ENCODE peak calls at places on chromosomes 13 and 19, in six cellular contexts. Y, H, D, V, M and N are unnamed samples.

GRCh38 chr19:28998974-28999373 is 214.0 kb downstream of the UQCRFS1 start:
- DNase-seq in Y (no peak), H (no peak), D (no peak), V (no peak), M (no peak), N (no peak)

GRCh38 chr19:40974633-40975037 is 16.4 kb upstream of the CYP2B6 start:
- DNase-seq in Y (peak; percentile 86), H (peak; percentile 73), D (peak; percentile 68), V (peak; percentile 82), M (peak; percentile 81), N (peak; percentile 85)

GRCh38 chr13:34776390-34776981 is 165.6 kb upstream of the NBEA start:
- DNase-seq in Y (no peak), H (no peak), D (no peak), V (no peak), M (no peak), N (no peak)

GRCh38 chr13:64078025-64078424 is 2662.4 kb upstream of the PCDH20 start:
- DNase-seq in Y (no peak), H (no peak), D (no peak), V (no peak), M (no peak), N (peak; percentile 21)

GRCh38 chr19:10543420-10544241 is at the start of gene ATG4D:
- DNase-seq in Y (peak; percentile 53), H (peak; percentile 80), D (peak; percentile 82), V (peak; percentile 96), M (peak; percentile 66), N (peak; percentile 84)

GRCh38 chr13:65943024-65943423 is 1287.1 kb downstream of the PCDH9 start:
- DNase-seq in Y (peak; percentile 83), H (no peak), D (no peak), V (no peak), M (no peak), N (no peak)

GRCh38 chr13:114315074-114315785 is 927 bp downstream of the CHAMP1 start:
- DNase-seq in Y (no peak), H (no peak), D (no peak), V (no peak), M (no peak), N (peak; percentile 41)

GRCh38 chr19:34244611-34245299 is 9.6 kb upstream of the GARRE1 start:
- DNase-seq in Y (no peak), H (no peak), D (peak; percentile 48), V (no peak), M (no peak), N (no peak)

GRCh38 chr13:50676602-50677001 is 166.9 kb downstream of the DLEU7 start:
- DNase-seq in Y (peak; percentile 82), H (no peak), D (no peak), V (no peak), M (no peak), N (peak; percentile 6)

DNA sequence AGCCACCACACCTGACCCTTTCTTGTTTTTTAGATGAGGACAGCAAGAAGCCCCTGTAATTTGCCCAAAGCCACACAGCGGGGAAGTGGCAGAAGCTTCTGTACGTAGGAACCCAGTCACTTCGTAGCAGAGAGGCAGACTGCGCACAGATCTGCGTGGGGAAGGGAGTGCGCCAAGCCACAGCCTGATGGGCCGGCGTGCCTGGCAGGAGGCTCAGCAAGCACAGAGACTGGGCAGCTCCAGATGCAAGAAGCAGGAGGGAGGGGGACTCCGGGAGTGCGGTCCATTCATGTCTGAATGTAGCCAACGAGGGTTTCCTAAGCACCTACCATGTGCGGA is 347 bp upstream of the TJP3 start:
- DNase-seq in Y (no peak), H (no peak), D (no peak), V (no peak), M (no peak), N (no peak)
- H3K4me3 ChIP-seq in Y (no peak overlapping the region), H (peak overlapping the region; percentile 53), D (no peak overlapping the region), V (peak overlapping the region; percentile 55), M (no peak overlapping the region), N (no peak overlapping the region)

GRCh38 chr19:49809155-49809986 is 3.7 kb downstream of the FUZ start:
- DNase-seq in Y (peak; percentile 15), H (peak; percentile 75), D (peak; percentile 78), V (peak; percentile 66), M (peak; percentile 47), N (peak; percentile 33)
- TF ChIP-seq CTCF in Y (no peak), H (no peak), D (no peak), V (no peak), M (peak; percentile 14), N (no peak)

GRCh38 chr19:19224150-19224851 is 12.5 kb downstream of the NCAN start:
- DNase-seq in Y (no peak), H (no peak), D (no peak), V (no peak), M (no peak), N (no peak)
- H3K4me3 ChIP-seq in Y (no peak overlapping the region), H (peak overlapping the region; percentile 44), D (no peak overlapping the region), V (peak overlapping the region; percentile 61), M (peak overlapping the region; percentile 45), N (no peak overlapping the region)

GRCh38 chr13:109126973-109127615 is 497.7 kb downstream of the MYO16 start:
- DNase-seq in Y (no peak), H (no peak), D (no peak), V (no peak), M (no peak), N (no peak)

GRCh38 chr13:109121826-109122225 is 492.4 kb downstream of the MYO16 start:
- DNase-seq in Y (no peak), H (no peak), D (no peak), V (no peak), M (no peak), N (no peak)

GRCh38 chr13:109119886-109120285 is 490.5 kb downstream of the MYO16 start:
- DNase-seq in Y (no peak), H (no peak), D (no peak), V (no peak), M (no peak), N (no peak)

DNA sequence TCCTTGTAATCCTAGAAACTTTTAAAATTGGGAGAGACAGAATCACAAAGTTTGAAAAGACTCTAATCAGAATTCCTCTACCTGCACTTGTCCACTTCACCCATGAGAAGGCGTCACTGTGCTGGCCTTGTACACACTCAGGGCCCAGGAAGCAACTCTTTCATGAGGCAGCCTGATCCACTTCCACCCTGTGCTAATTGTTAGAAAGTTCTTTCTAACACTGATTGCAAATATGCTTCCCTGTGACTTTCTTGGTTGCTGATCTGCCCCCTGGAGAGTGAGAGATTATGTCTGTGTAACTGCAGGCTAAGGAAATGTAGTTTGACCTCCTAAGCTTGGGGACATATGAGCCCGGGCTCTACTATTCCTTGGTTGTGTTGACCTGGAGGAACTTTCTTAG is 494.6 kb downstream of the MYO16 start:
- DNase-seq in Y (no peak), H (no peak), D (no peak), V (no peak), M (no peak), N (no peak)
- TF ChIP-seq CTCF in Y (no peak), H (no peak), D (no peak), V (no peak), M (no peak), N (no peak)

GRCh38 chr13:27980280-27980998 is 8.1 kb downstream of the URAD start:
- DNase-seq in Y (no peak), H (no peak), D (no peak), V (no peak), M (no peak), N (no peak)
- H3K4me3 ChIP-seq in Y (no peak overlapping the region), H (no peak overlapping the region), D (no peak overlapping the region), V (peak overlapping the region; percentile 28), M (no peak overlapping the region), N (no peak overlapping the region)

GRCh38 chr19:20558571-20558970 is 7.0 kb downstream of the ZNF737 start:
- DNase-seq in Y (no peak), H (no peak), D (no peak), V (no peak), M (no peak), N (no peak)

DNA sequence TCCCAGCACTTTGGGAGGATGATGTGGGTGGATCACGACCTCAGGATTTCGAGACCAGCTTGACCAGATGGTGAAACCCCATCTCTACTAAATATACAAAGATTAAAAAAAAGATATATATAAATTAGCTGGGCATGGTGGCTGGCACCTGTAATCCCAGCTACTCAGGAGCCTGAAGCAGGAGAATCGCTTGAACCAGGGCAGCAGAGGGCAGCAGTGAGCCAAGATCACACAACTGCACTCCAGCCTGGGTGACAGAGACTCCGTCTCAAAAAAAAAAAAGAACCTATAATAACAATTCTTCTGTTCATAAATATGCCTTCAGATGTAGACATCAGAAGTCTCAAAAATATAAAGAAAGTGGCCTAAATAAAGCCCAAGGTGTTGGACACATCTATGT is 7.6 kb downstream of the ZNF737 start:
- DNase-seq in Y (no peak), H (no peak), D (no peak), V (no peak), M (no peak), N (no peak)
- TF ChIP-seq CTCF in Y (no peak), H (no peak), D (no peak), V (no peak), M (no peak), N (no peak)